ENCODE peak calls at places on chromosome 18, in nine cellular contexts. D is A549, Y is nephron progenitor cell, W is endothelial cell, H is OCI-LY7, M is PC-9, C is foreskin fibroblast, Q is GM20000, E is stomach. Z is an unnamed sample.

GRCh38 chr18:44627245-44627644 is 53.4 kb upstream of the SETBP1 start:
- DNase-seq in D (peak; percentile 20), Y (no peak), W (no peak), H (no peak), M (no peak), C (peak; percentile 76), Q (no peak), E (no peak), Z (no peak)

GRCh38 chr18:79515331-79515730 is 119.6 kb downstream of the NFATC1 start:
- DNase-seq in D (no peak), Y (no peak), W (no peak), H (no peak), M (no peak), C (no peak), Q (no peak), E (no peak), Z (no peak)

GRCh38 chr18:9109523-9109922 is 7.0 kb downstream of the NDUFV2 start:
- DNase-seq in D (no peak), Y (no peak), W (no peak), H (no peak), M (no peak), C (peak; percentile 39), Q (no peak), E (no peak), Z (no peak)

GRCh38 chr18:7255054-7255453 is 24.2 kb downstream of the LRRC30 start:
- DNase-seq in D (no peak), Y (no peak), W (no peak), H (no peak), M (no peak), C (no peak), Q (no peak), E (no peak), Z (no peak)

GRCh38 chr18:35436076-35436649 is 59.0 kb upstream of the ZNF396 start:
- DNase-seq in D (peak; percentile 68), Y (no peak), W (no peak), H (no peak), M (peak; percentile 78), C (peak; percentile 22), Q (no peak), E (no peak), Z (no peak)

GRCh38 chr18:51066273-51066672 is 36.3 kb downstream of the SMAD4 start:
- DNase-seq in D (no peak), Y (no peak), W (no peak), H (no peak), M (no peak), C (peak; percentile 49), Q (no peak), E (no peak), Z (no peak)

GRCh38 chr18:57091231-57091630 is 55.7 kb upstream of the BOD1L2 start:
- DNase-seq in D (no peak), Y (no peak), W (no peak), H (no peak), M (no peak), C (no peak), Q (no peak), E (no peak), Z (no peak)

GRCh38 chr18:28338316-28338715 is 161.4 kb upstream of the CDH2 start:
- DNase-seq in D (no peak), Y (no peak), W (no peak), H (no peak), M (no peak), C (no peak), Q (no peak), E (no peak), Z (no peak)

GRCh38 chr18:59063300-59063895 is 76.3 kb upstream of the SEC11C start:
- DNase-seq in D (no peak), Y (no peak), W (no peak), H (no peak), M (no peak), C (no peak), Q (no peak), E (no peak), Z (no peak)

GRCh38 chr18:9335255-9336045 is 877 bp downstream of the TWSG1 start:
- DNase-seq in D (no peak), Y (no peak), W (no peak), H (no peak), M (no peak), C (peak; percentile 32), Q (no peak), E (no peak), Z (no peak)

GRCh38 chr18:67553471-67553870 is 37.0 kb upstream of the DSEL start:
- DNase-seq in D (no peak), Y (no peak), W (no peak), H (no peak), M (no peak), C (peak; percentile 3), Q (no peak), E (no peak), Z (no peak)

GRCh38 chr18:32930695-32931301 is 158.0 kb upstream of the KLHL14 start:
- DNase-seq in D (peak; percentile 27), Y (no peak), W (no peak), H (peak; percentile 71), M (no peak), C (peak; percentile 70), Q (peak; percentile 57), E (no peak), Z (no peak)

GRCh38 chr18:63238711-63239110 is 80.9 kb downstream of the BCL2 start:
- DNase-seq in D (no peak), Y (no peak), W (no peak), H (no peak), M (no peak), C (no peak), Q (no peak), E (no peak), Z (no peak)

GRCh38 chr18:7950380-7951143 is 383.4 kb downstream of the PTPRM start:
- DNase-seq in D (peak; percentile 85), Y (no peak), W (no peak), H (no peak), M (peak; percentile 88), C (peak; percentile 71), Q (no peak), E (peak; percentile 45), Z (peak; percentile 33)

GRCh38 chr18:26556573-26556972 is 8.2 kb upstream of the KCTD1 start:
- DNase-seq in D (no peak), Y (no peak), W (no peak), H (no peak), M (peak; percentile 52), C (peak; percentile 83), Q (no peak), E (no peak), Z (no peak)

GRCh38 chr18:67854340-67854739 is 337.8 kb upstream of the DSEL start:
- DNase-seq in D (no peak), Y (no peak), W (no peak), H (no peak), M (no peak), C (peak; percentile 9), Q (no peak), E (no peak), Z (no peak)

GRCh38 chr18:76448262-76449109 is 46.6 kb downstream of the ZNF516 start:
- DNase-seq in D (no peak), Y (no peak), W (no peak), H (no peak), M (no peak), C (peak; percentile 67), Q (no peak), E (no peak), Z (no peak)

GRCh38 chr18:12726774-12727550 is 24.1 kb downstream of the PSMG2 start:
- DNase-seq in D (peak; percentile 73), Y (peak; percentile 76), W (peak; percentile 80), H (peak; percentile 76), M (peak; percentile 46), C (peak; percentile 86), Q (peak; percentile 69), E (peak; percentile 40), Z (peak; percentile 13)

GRCh38 chr18:76256897-76257500 is 238.0 kb downstream of the ZNF516 start:
- DNase-seq in D (peak; percentile 44), Y (peak; percentile 53), W (peak; percentile 42), H (peak; percentile 4), M (no peak), C (peak; percentile 83), Q (no peak), E (no peak), Z (peak; percentile 26)

GRCh38 chr18:71001597-71001996 is 712.8 kb downstream of the SOCS6 start:
- DNase-seq in D (no peak), Y (no peak), W (no peak), H (no peak), M (no peak), C (no peak), Q (no peak), E (no peak), Z (no peak)

GRCh38 chr18:70998490-70998889 is 709.6 kb downstream of the SOCS6 start:
- DNase-seq in D (peak; percentile 6), Y (no peak), W (no peak), H (no peak), M (no peak), C (no peak), Q (no peak), E (no peak), Z (peak; percentile 7)
- TF ChIP-seq CTCF in D (no peak), Y (peak; percentile 17), W (no peak), H (no peak), M (peak; percentile 26), C (no peak), Q (no peak), E (no peak), Z (peak; percentile 62)

DNA sequence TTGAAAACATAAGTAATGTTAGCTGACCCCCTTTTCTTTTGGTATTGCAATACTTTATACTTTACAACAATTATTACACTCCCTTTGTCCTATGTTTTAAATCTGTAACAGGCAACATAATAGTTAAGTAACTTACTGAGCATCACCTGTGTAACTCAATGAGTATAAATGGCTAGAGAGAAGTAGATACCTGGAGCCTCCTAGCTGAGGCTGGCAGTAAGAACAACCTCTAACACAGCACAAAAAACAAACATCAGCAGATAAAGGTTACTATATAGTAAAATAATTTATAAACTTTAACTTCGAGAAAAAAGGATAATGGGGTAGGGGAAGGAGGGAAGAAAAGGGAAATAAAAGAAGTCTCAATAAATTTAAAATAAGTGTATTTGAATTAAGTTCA is 73.1 kb upstream of the ST8SIA5 start:
- DNase-seq in D (no peak), Y (no peak), W (no peak), H (no peak), M (no peak), C (no peak), Q (no peak), E (no peak), Z (no peak)
- TF ChIP-seq CTCF in D (no peak), Y (no peak), W (no peak), H (peak; percentile 16), M (no peak), C (no peak), Q (no peak), E (no peak), Z (peak; percentile 20)

DNA sequence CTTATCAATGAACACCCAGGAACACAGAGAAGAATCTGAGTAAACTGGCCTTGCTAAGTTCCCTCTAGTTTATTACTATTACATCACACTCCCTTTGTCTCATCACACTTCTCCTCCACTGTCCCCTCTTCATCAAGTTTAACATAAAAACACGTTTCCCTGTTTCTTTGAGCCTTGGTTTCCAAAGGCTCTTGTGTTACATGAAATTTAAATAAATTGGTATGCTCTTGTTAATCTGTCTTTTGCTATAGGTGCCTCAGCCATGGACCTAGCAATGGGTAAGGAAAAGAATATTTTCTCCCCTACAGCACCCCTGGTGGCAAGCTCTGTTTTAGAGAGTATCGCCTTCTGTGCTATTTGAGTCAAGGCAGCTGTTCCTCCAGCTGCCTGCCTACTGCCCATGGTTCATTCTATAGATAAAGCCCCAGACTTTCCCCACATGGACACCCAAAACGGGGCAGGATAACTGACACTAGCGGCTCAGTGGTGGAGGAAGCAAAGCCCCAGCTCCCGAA is 31.8 kb downstream of the TGIF1 start:
- DNase-seq in D (no peak), Y (no peak), W (peak; percentile 39), H (peak; percentile 74), M (no peak), C (peak; percentile 48), Q (peak; percentile 43), E (no peak), Z (no peak)
- TF ChIP-seq CTCF in D (peak; percentile 28), Y (peak; percentile 52), W (peak; percentile 43), H (peak; percentile 84), M (peak; percentile 58), C (peak; percentile 61), Q (peak; percentile 29), E (peak; percentile 30), Z (peak; percentile 63)

GRCh38 chr18:49112664-49113063 is 161.9 kb upstream of the SMAD7 start:
- DNase-seq in D (no peak), Y (no peak), W (no peak), H (no peak), M (no peak), C (no peak), Q (no peak), E (no peak), Z (no peak)
- TF ChIP-seq CTCF in D (no peak), Y (no peak), W (no peak), H (no peak), M (no peak), C (no peak), Q (no peak), E (no peak), Z (no peak)